ENCODE peak calls at places on chromosomes 11 and 22, in four cellular contexts. W is stimulated activated CD4-positive, alpha-beta T cell treated with anti-CD3 and anti-CD28 coated beads, Interleukin-1b, Interleukin-23, amount 100 ng/mL, for 4 hours; T is ecto neural progenitor cell; A is GM18507. H is an unnamed sample.

GRCh38 chr22:24067587-24068376 is 56.7 kb downstream of the CABIN1 start:
- DNase-seq in T (no peak), A (no peak), W (no peak), H (no peak)

GRCh38 chr11:110147965-110148709 is 54.9 kb downstream of the ZC3H12C start:
- DNase-seq in T (no peak), A (no peak), W (no peak), H (no peak)

GRCh38 chr11:112841719-112842118 is 119.5 kb upstream of the NCAM1 start:
- DNase-seq in A (no peak), T (no peak), W (no peak), H (no peak)

GRCh38 chr11:122285444-122285843 is 169.4 kb upstream of the BLID start:
- DNase-seq in W (no peak), T (no peak), A (no peak), H (no peak)

GRCh38 chr22:47328550-47329243 is 566.2 kb downstream of the TBC1D22A start:
- DNase-seq in T (no peak), W (no peak), A (no peak), H (no peak)

GRCh38 chr11:23956586-23956985 is 540.3 kb upstream of the LUZP2 start:
- DNase-seq in T (no peak), A (no peak), W (no peak), H (no peak)

GRCh38 chr11:3234846-3235245 is 2.6 kb upstream of the MRGPRE start:
- DNase-seq in A (no peak), W (no peak), T (no peak), H (no peak)

GRCh38 chr11:68689737-68690625 is 5.6 kb downstream of the GAL start:
- DNase-seq in A (no peak), W (no peak), T (peak; percentile 34), H (no peak)

GRCh38 chr11:8252388-8252787 is 11.3 kb downstream of the LMO1 start:
- DNase-seq in W (no peak), T (peak; percentile 34), A (no peak), H (no peak)

GRCh38 chr22:42317691-42318547 is 47.5 kb upstream of the TCF20 start:
- DNase-seq in T (no peak), W (no peak), A (no peak), H (no peak)

GRCh38 chr11:34907934-34908593 is 8.1 kb downstream of the APIP start:
- DNase-seq in W (no peak), T (no peak), A (no peak), H (no peak)

GRCh38 chr11:111923351-111923788 is 4.7 kb downstream of the C11orf52 start:
- DNase-seq in W (no peak), T (no peak), A (no peak), H (no peak)

GRCh38 chr11:77474509-77475070 is 696 bp upstream of the PAK1 start:
- DNase-seq in T (no peak), W (no peak), A (no peak), H (no peak)

GRCh38 chr22:40595497-40596234 is 40.9 kb downstream of the MRTFA start:
- DNase-seq in W (no peak), T (no peak), A (no peak), H (no peak)

GRCh38 chr11:68349461-68350249 is 37.3 kb downstream of the LRP5 start:
- DNase-seq in W (no peak), A (no peak), T (no peak), H (no peak)

GRCh38 chr11:1943977-1944376 is 3.2 kb upstream of the MRPL23 start:
- DNase-seq in W (no peak), T (no peak), A (no peak), H (no peak)

H was measured in T-helper 17 cell.